ENCODE peak calls at places on chromosome 19, in nine cellular contexts. C is CD8-positive, alpha-beta memory T cell; Y is dorsolateral prefrontal cortex; X is kidney; W is esophagus squamous epithelium; A is OCI-LY7; S is RWPE1; R is A673; D is aorta. B is an unnamed sample.

GRCh38 chr19:40394816-40395210 is 4.8 kb upstream of the HIPK4 start:
- DNase-seq in S (no peak), W (no peak), Y (no peak), R (no peak), A (no peak), X (no peak), D (no peak), C (no peak), B (no peak)

GRCh38 chr19:11995174-11995573 is 30.3 kb downstream of the ZNF763 start:
- DNase-seq in C (no peak), R (peak; percentile 66), D (no peak), W (no peak), S (no peak), Y (no peak), A (no peak), X (no peak), B (no peak)

GRCh38 chr19:56321981-56322558 is 7.4 kb upstream of the ZSCAN5A start:
- DNase-seq in W (no peak), C (no peak), X (no peak), R (no peak), S (no peak), Y (no peak), A (peak; percentile 18), D (no peak), B (no peak)

GRCh38 chr19:55345818-55346724 is 6.4 kb downstream of the KMT5C start:
- DNase-seq in C (no peak), S (no peak), Y (no peak), X (peak; percentile 70), R (no peak), W (no peak), D (peak; percentile 86), A (no peak), B (no peak)

GRCh38 chr19:18868380-18869230 is 27.4 kb downstream of the CERS1 start:
- DNase-seq in A (no peak), C (no peak), W (no peak), X (no peak), Y (no peak), S (no peak), R (no peak), D (peak; percentile 76), B (no peak)

GRCh38 chr19:17294051-17294891 is 9.0 kb downstream of the ABHD8 start:
- DNase-seq in X (no peak), W (no peak), D (peak; percentile 83), R (no peak), A (peak; percentile 79), S (peak; percentile 80), Y (no peak), C (peak; percentile 38), B (no peak)

GRCh38 chr19:51259348-51260245 is 8.7 kb downstream of the SIGLECL1 start:
- DNase-seq in D (no peak), A (peak; percentile 37), X (no peak), C (peak; percentile 3), W (no peak), R (peak; percentile 58), S (peak; percentile 46), Y (no peak), B (no peak)

GRCh38 chr19:30135797-30136196 is 193.8 kb downstream of the URI1 start:
- DNase-seq in D (peak; percentile 35), Y (no peak), W (no peak), C (no peak), R (no peak), A (no peak), S (no peak), X (no peak), B (no peak)

GRCh38 chr19:1258161-1258492 is 9.7 kb downstream of the MIDN start:
- DNase-seq in X (no peak), R (peak; percentile 32), W (no peak), Y (no peak), S (no peak), C (no peak), A (no peak), D (no peak), B (no peak)

GRCh38 chr19:12647490-12648071 is 19.0 kb downstream of the MAN2B1 start:
- DNase-seq in C (peak; percentile 29), A (no peak), R (peak; percentile 60), D (peak; percentile 91), Y (no peak), W (no peak), S (peak; percentile 74), X (peak; percentile 93), B (no peak)

GRCh38 chr19:409006-409514 is at the start of gene C2CD4C:
- DNase-seq in D (peak; percentile 77), X (peak; percentile 67), A (peak; percentile 15), C (peak; percentile 25), Y (no peak), W (no peak), R (peak; percentile 54), S (no peak), B (no peak)

GRCh38 chr19:39382991-39383828 is 7.7 kb downstream of the PAF1 start:
- DNase-seq in A (no peak), W (no peak), X (no peak), C (no peak), S (no peak), R (no peak), D (no peak), Y (no peak), B (no peak)

GRCh38 chr19:28242317-28242927 is 970.5 kb downstream of the UQCRFS1 start:
- DNase-seq in R (peak; percentile 43), Y (no peak), C (no peak), W (no peak), S (peak; percentile 5), D (no peak), A (peak; percentile 53), X (no peak), B (no peak)

GRCh38 chr19:44719262-44719701 is 20.3 kb downstream of the CEACAM16 start:
- DNase-seq in D (no peak), R (no peak), Y (no peak), W (no peak), X (no peak), C (no peak), S (no peak), A (no peak), B (no peak)
- H3K27ac ChIP-seq in D (peak overlapping the region; percentile 3), R (no peak overlapping the region), Y (no peak overlapping the region), W (no peak overlapping the region), X (peak overlapping the region; percentile 91), C (no peak overlapping the region), S (peak overlapping the region; percentile 56), A (no peak overlapping the region), B (no peak overlapping the region)

DNA sequence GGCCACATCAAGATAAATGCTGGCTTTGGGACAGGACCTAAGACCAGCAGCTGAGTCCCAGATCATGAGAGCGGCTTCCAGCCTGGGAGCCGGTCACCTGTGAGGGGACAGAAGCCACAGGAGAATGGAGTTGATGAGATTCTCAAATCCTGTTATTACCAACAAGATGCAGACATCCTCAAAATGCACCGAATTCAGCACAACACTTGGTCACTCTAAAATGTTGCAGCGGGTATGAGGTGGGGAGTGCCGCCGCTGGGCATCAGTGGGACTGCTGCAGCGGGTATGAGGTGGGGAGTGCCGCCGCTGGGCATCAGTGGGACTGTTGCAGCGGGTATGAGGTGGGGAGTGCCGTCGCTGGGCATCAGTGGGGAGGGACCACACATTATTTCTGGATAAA is 21.2 kb downstream of the RANBP3 start:
- DNase-seq in S (no peak), R (no peak), Y (no peak), C (no peak), X (peak; percentile 41), D (peak; percentile 65), A (no peak), W (no peak), B (no peak)
- H3K27ac ChIP-seq in S (peak overlapping the region; percentile 22), R (no peak overlapping the region), Y (no peak overlapping the region), C (no peak overlapping the region), X (no peak overlapping the region), D (no peak overlapping the region), A (no peak overlapping the region), W (no peak overlapping the region), B (no peak overlapping the region)

GRCh38 chr19:5291588-5292193 is 48.9 kb downstream of the PTPRS start:
- DNase-seq in R (no peak), S (no peak), Y (no peak), A (no peak), W (no peak), D (no peak), X (no peak), C (no peak), B (no peak)
- H3K27ac ChIP-seq in R (no peak overlapping the region), S (no peak overlapping the region), Y (peak overlapping the region; percentile 94), A (no peak overlapping the region), W (no peak overlapping the region), D (no peak overlapping the region), X (no peak overlapping the region), C (peak overlapping the region; percentile 27), B (no peak overlapping the region)

GRCh38 chr19:48450863-48451262 is 4.5 kb upstream of the KCNJ14 start:
- DNase-seq in S (no peak), W (no peak), C (no peak), D (no peak), X (no peak), Y (no peak), R (no peak), A (no peak), B (no peak)

GRCh38 chr19:48452656-48453480 is 2.5 kb upstream of the KCNJ14 start:
- DNase-seq in X (no peak), W (no peak), C (no peak), D (no peak), Y (no peak), S (no peak), R (no peak), A (no peak), B (no peak)

GRCh38 chr19:48450441-48450840 is 4.7 kb downstream of the GRWD1 start:
- DNase-seq in A (no peak), R (no peak), S (no peak), D (no peak), C (no peak), Y (no peak), X (no peak), W (no peak), B (no peak)

GRCh38 chr19:48454150-48454730 is 1.1 kb upstream of the KCNJ14 start:
- DNase-seq in W (no peak), Y (no peak), R (no peak), X (no peak), S (no peak), D (no peak), A (no peak), C (no peak), B (no peak)

GRCh38 chr19:48452255-48452654 is 3.1 kb upstream of the KCNJ14 start:
- DNase-seq in R (no peak), D (no peak), Y (no peak), S (no peak), W (no peak), C (no peak), X (no peak), A (no peak), B (no peak)
- H3K27ac ChIP-seq in R (no peak overlapping the region), D (no peak overlapping the region), Y (no peak overlapping the region), S (peak overlapping the region; percentile 28), W (no peak overlapping the region), C (no peak overlapping the region), X (no peak overlapping the region), A (no peak overlapping the region), B (no peak overlapping the region)

B was measured in epithelial cell of prostate.